ENCODE peak calls at places on chromosomes 7 and 10, in four cellular contexts. B is NB4, G is thoracic aorta, E is BJ. W is an unnamed sample.

GRCh38 chr7:7399707-7400106 is 136.0 kb downstream of the COL28A1 start:
- DNase-seq in B (no peak), G (no peak), E (no peak), W (no peak)

GRCh38 chr10:29993319-29993876 is 66.0 kb downstream of the JCAD start:
- DNase-seq in E (no peak), B (no peak), G (no peak), W (no peak)

GRCh38 chr10:35058134-35058533 is 32.0 kb downstream of the CUL2 start:
- DNase-seq in G (no peak), B (peak), E (peak), W (no peak)

GRCh38 chr10:33199731-33200130 is 134.7 kb downstream of the NRP1 start:
- DNase-seq in G (no peak), E (no peak), B (no peak), W (no peak)

GRCh38 chr7:116692599-116693308 is 20.8 kb downstream of the MET start:
- DNase-seq in G (no peak), B (peak), E (no peak), W (no peak)

GRCh38 chr10:5564537-5565204 is 39.9 kb downstream of the CALML3 start:
- DNase-seq in G (no peak), B (no peak), E (no peak), W (no peak)

GRCh38 chr7:22275574-22276150 is 81.3 kb downstream of the RAPGEF5 start:
- DNase-seq in E (no peak), G (no peak), B (no peak), W (no peak)

GRCh38 chr7:129599174-129599573 is 12.3 kb upstream of the NRF1 start:
- DNase-seq in B (no peak), G (no peak), E (no peak), W (no peak)

GRCh38 chr10:6353526-6353925 is 150.8 kb downstream of the PFKFB3 start:
- DNase-seq in E (no peak), G (no peak), B (no peak), W (no peak)

GRCh38 chr10:43230101-43230908 is 36.6 kb downstream of the RASGEF1A start:
- DNase-seq in G (no peak), E (no peak), B (no peak), W (peak)

GRCh38 chr10:92574545-92575377 is 868 bp upstream of the IDE start:
- DNase-seq in B (no peak), G (peak), E (no peak), W (no peak)

GRCh38 chr10:125982256-125982948 is 86.0 kb downstream of the FANK1 start:
- DNase-seq in E (peak), B (peak), G (no peak), W (no peak)

GRCh38 chr7:77561354-77561753 is 24.3 kb downstream of the PTPN12 start:
- DNase-seq in G (no peak), B (peak), E (no peak), W (no peak)

GRCh38 chr10:34922138-34922537 is 107.0 kb upstream of the PARD3 start:
- DNase-seq in E (no peak), B (no peak), G (no peak), W (no peak)

GRCh38 chr10:101559596-101560292 is 28.3 kb downstream of the POLL start:
- DNase-seq in B (no peak), E (no peak), G (no peak), W (no peak)

GRCh38 chr10:29617880-29618340 is 16.9 kb downstream of the SVIL start:
- DNase-seq in E (no peak), B (no peak), G (no peak), W (no peak)

GRCh38 chr10:34148258-34148657 is 666.8 kb downstream of the PARD3 start:
- DNase-seq in B (no peak), E (no peak), G (no peak), W (no peak)

GRCh38 chr10:98242823-98243222 is 25.2 kb downstream of the LOXL4 start:
- DNase-seq in B (peak), E (no peak), G (no peak), W (no peak)

GRCh38 chr10:86203162-86203905 is 163.3 kb downstream of the GRID1 start:
- DNase-seq in G (no peak), E (no peak), B (peak), W (no peak)

GRCh38 chr7:134891262-134892001 is 94.9 kb upstream of the AGBL3 start:
- DNase-seq in E (peak), G (no peak), B (no peak), W (no peak)

GRCh38 chr10:130021373-130021950 is 57.4 kb upstream of the EBF3 start:
- DNase-seq in B (peak), G (no peak), E (peak), W (no peak)

GRCh38 chr7:33750177-33750576 is 155.2 kb upstream of the BMPER start:
- DNase-seq in G (no peak), B (no peak), E (no peak), W (no peak)

GRCh38 chr10:132524443-132525285 is 12.9 kb upstream of the INPP5A start:
- DNase-seq in G (peak), E (no peak), B (no peak), W (peak)

GRCh38 chr7:19533266-19533665 is 175.6 kb downstream of the POLR1F start:
- DNase-seq in G (no peak), E (no peak), B (no peak), W (no peak)
- TF ChIP-seq CTCF in G (no peak), E (no peak), B (no peak), W (no peak)

GRCh38 chr7:92417913-92418312 is 29.4 kb upstream of the GATAD1 start:
- DNase-seq in B (peak), G (no peak), E (no peak), W (no peak)
- TF ChIP-seq CTCF in B (no peak), G (no peak), E (no peak), W (no peak)

DNA sequence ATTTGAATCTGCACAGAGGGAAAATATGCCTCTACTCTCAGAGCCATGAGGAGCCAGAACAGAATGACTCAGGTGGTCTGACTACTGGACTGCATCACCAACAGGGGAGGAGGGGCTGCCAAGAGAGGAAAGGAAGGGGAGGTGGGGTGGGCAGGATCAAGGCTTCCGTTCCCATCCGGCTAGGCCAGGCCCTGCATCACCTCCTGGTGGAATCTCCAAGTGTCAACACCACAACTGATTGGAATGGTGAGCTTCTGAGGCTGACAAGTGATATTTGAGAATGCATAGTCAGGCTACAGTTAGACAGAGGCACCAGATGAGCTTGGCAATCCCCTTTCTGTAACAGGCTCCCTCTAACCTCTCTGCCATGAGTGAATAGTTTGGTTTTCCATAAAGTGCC is 10.4 kb upstream of the GPR26 start:
- DNase-seq in E (no peak), B (no peak), G (no peak), W (no peak)
- TF ChIP-seq CTCF in E (no peak), B (no peak), G (no peak), W (no peak)

DNA sequence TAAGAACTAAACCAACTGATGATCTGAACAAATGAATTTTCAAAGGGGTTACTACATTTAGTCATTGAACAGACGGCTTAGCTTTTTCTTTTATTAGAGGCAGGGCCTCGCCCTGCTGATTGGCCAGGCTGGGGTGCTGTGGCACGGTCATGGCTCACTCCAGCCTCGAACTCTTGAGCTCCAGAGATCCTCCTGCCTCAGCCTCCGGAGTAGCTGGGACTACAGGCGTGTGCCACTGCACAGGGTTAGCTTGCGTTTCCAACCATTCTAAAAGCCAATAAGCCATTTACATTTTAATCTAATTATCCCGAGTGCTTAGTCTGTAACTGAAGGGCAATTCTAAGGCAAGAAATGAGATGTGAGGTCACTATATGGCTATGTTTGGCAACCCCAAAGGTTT is 1.7 kb upstream of the CDK13 start:
- DNase-seq in E (no peak), B (peak), G (no peak), W (no peak)
- TF ChIP-seq CTCF in E (no peak), B (no peak), G (no peak), W (no peak)

GRCh38 chr10:122128357-122128756 is 139.4 kb downstream of the TACC2 start:
- DNase-seq in B (no peak), E (no peak), G (no peak), W (no peak)
- TF ChIP-seq CTCF in B (no peak), E (peak), G (peak), W (no peak)

GRCh38 chr7:108096996-108097395 is 33.2 kb downstream of the LAMB4 start:
- DNase-seq in E (no peak), G (no peak), B (no peak), W (no peak)

GRCh38 chr7:108093341-108093740 is 36.8 kb downstream of the LAMB4 start:
- DNase-seq in G (no peak), B (no peak), E (no peak), W (no peak)

GRCh38 chr7:108094933-108095710 is 35.0 kb downstream of the LAMB4 start:
- DNase-seq in B (no peak), G (peak), E (peak), W (peak)

GRCh38 chr7:108093903-108094302 is 36.3 kb downstream of the LAMB4 start:
- DNase-seq in E (no peak), B (no peak), G (no peak), W (no peak)

DNA sequence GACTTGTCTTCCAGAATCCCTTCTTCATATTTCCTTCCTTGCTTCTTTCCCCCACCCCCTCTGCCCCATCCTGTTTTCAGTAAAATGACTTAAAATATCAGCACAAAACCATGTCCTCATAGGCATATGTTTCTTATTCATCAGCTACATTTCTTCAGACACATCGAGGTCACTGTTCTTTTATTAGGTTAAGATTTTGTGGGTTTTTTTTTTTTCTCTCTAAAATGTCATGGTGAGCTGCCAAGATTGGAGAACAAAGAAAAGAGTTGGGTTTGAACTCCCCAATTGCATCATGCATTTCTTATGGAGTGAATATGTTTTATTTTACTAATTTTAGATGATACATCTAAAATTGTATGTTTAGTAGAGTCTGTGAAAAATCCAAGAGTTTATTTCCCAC is 35.8 kb downstream of the LAMB4 start:
- DNase-seq in G (no peak), B (no peak), E (peak), W (no peak)
- TF ChIP-seq CTCF in G (no peak), B (no peak), E (no peak), W (no peak)

DNA sequence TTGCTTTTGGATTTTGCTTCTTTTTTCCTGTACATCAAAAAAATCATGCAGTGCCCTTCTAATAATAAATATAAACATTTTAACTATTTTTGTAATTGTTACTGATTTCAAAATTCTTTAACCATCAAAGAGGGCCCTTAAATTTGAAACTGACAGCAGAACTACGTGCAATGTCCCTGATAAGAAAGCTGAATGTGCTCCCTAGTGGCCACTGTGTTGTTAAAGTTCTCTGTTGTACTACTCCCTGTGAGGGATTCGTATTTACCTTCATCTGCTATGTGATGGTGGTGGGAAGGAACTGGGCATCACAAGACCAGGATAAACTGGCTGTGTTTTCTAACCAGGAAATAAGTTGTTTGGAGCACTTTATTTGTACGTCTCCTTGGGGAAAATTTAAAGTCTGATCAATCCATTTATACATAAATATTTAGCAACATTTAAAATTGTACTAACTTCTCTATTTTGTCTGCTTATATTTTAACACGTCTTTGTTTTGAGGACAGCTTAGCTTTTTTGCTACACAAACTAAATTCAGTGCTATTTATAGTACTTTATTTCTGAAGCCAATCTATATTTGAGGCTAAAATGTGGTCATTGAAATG is 322.4 kb downstream of the HGF start:
- DNase-seq in E (peak), B (peak), G (no peak), W (no peak)
- TF ChIP-seq CTCF in E (peak), B (peak), G (no peak), W (no peak)

GRCh38 chr7:52592698-52593097 is 442.7 kb upstream of the POM121L12 start:
- DNase-seq in G (no peak), B (peak), E (no peak), W (no peak)
- TF ChIP-seq CTCF in G (no peak), B (no peak), E (no peak), W (no peak)

GRCh38 chr10:124354411-124355382 is 64.0 kb downstream of the OAT start:
- DNase-seq in G (no peak), B (peak), E (peak), W (peak)
- TF ChIP-seq CTCF in G (no peak), B (no peak), E (no peak), W (no peak)

DNA sequence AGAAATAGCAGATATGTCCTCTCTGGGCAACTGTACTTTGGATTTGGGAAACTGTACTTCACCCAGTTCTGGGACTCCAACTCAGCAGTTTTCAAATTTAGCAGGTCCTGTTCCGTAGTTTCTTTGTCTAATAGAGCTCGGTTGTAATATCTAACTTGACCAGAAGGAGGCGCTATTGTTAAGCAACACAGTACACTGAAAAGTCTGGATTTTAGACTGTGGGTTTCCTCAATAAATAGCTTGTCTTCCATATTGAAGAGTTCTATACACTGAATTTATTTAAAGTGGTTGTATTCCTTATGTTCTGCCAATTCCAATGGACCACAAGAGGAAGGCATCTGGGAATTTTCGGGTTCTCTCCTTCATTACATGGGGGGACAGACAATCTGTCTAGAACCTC is 39.8 kb downstream of the ELFN1 start:
- DNase-seq in G (no peak), E (no peak), B (peak), W (no peak)
- TF ChIP-seq CTCF in G (no peak), E (peak), B (peak), W (no peak)